ENCODE peak calls at places on chromosomes 3 and 15, in seven cellular contexts. H, C, K, M, B, N and T are unnamed samples.

GRCh38 chr3:72177075-72178050 is 392.4 kb upstream of the PROK2 start:
- DNase-seq in H (no peak), C (no peak), K (peak), M (peak), B (peak), N (peak), T (no peak)

GRCh38 chr3:155744091-155744625 is 713 bp downstream of the PLCH1 start:
- DNase-seq in H (no peak), C (peak), K (peak), M (peak), B (peak), N (peak), T (no peak)

GRCh38 chr3:43217633-43218032 is 68.7 kb upstream of the SNRK start:
- DNase-seq in H (no peak), C (no peak), K (no peak), M (peak), B (no peak), N (no peak), T (no peak)

GRCh38 chr3:56855856-56856538 is 54.2 kb upstream of the ARHGEF3 start:
- DNase-seq in H (no peak), C (peak), K (peak), M (peak), B (peak), N (peak), T (no peak)

GRCh38 chr15:100707229-100707628 is 104.8 kb downstream of the ASB7 start:
- DNase-seq in H (no peak), C (no peak), K (no peak), M (no peak), B (no peak), N (no peak), T (no peak)

GRCh38 chr3:170164720-170165119 is 16.8 kb downstream of the PHC3 start:
- DNase-seq in H (no peak), C (no peak), K (no peak), M (no peak), B (no peak), N (no peak), T (no peak)

GRCh38 chr3:187737401-187738088 is 7.7 kb downstream of the BCL6 start:
- DNase-seq in H (no peak), C (peak), K (no peak), M (peak), B (no peak), N (no peak), T (no peak)

GRCh38 chr3:110254591-110254990 is 817.0 kb upstream of the NECTIN3 start:
- DNase-seq in H (no peak), C (no peak), K (no peak), M (no peak), B (no peak), N (no peak), T (no peak)

GRCh38 chr3:141422961-141423582 is 54.8 kb downstream of the ZBTB38 start:
- DNase-seq in H (no peak), C (no peak), K (no peak), M (no peak), B (no peak), N (no peak), T (no peak)

GRCh38 chr3:196991581-196992460 is 23.2 kb upstream of the PIGZ start:
- DNase-seq in H (no peak), C (no peak), K (no peak), M (no peak), B (no peak), N (peak), T (no peak)

GRCh38 chr3:136671921-136672320 is 80.3 kb downstream of the STAG1 start:
- DNase-seq in H (peak), C (no peak), K (no peak), M (peak), B (no peak), N (no peak), T (no peak)

GRCh38 chr15:57387644-57388076 is 11.4 kb downstream of the CGNL1 start:
- DNase-seq in H (no peak), C (no peak), K (no peak), M (no peak), B (no peak), N (no peak), T (no peak)

GRCh38 chr3:151726016-151726415 is 7.7 kb upstream of the AADACL2 start:
- DNase-seq in H (no peak), C (no peak), K (no peak), M (peak), B (no peak), N (no peak), T (no peak)

GRCh38 chr3:191740712-191741111 is 279.7 kb downstream of the PYDC2 start:
- DNase-seq in H (no peak), C (no peak), K (no peak), M (no peak), B (no peak), N (no peak), T (no peak)

GRCh38 chr3:184679056-184679502 is 32.8 kb downstream of the MAGEF1 start:
- DNase-seq in H (no peak), C (no peak), K (no peak), M (no peak), B (no peak), N (no peak), T (no peak)

GRCh38 chr3:146218880-146219866 is 31.7 kb downstream of the PLSCR4 start:
- DNase-seq in H (peak), C (peak), K (peak), M (peak), B (peak), N (peak), T (no peak)

GRCh38 chr3:144524531-144524930 is 552.9 kb downstream of the DIPK2A start:
- DNase-seq in H (no peak), C (no peak), K (no peak), M (no peak), B (no peak), N (no peak), T (no peak)

GRCh38 chr15:49314729-49315128 is 108.3 kb upstream of the FGF7 start:
- DNase-seq in H (no peak), C (no peak), K (no peak), M (no peak), B (no peak), N (peak), T (no peak)

GRCh38 chr3:14460342-14461005 is 58.1 kb downstream of the SLC6A6 start:
- DNase-seq in H (no peak), C (no peak), K (no peak), M (peak), B (no peak), N (peak), T (peak)

GRCh38 chr3:12002912-12003311 is 1.3 kb upstream of the SYN2 start:
- DNase-seq in H (no peak), C (no peak), K (no peak), M (no peak), B (no peak), N (no peak), T (no peak)

GRCh38 chr3:131072099-131072559 is 45.5 kb downstream of the NEK11 start:
- DNase-seq in H (peak), C (no peak), K (no peak), M (peak), B (no peak), N (no peak), T (no peak)

GRCh38 chr3:55180936-55181535 is 253.2 kb upstream of the LRTM1 start:
- DNase-seq in H (no peak), C (no peak), K (peak), M (peak), B (no peak), N (peak), T (no peak)

GRCh38 chr15:64633332-64633731 is 142.1 kb downstream of the RBPMS2 start:
- DNase-seq in H (no peak), C (no peak), K (no peak), M (no peak), B (no peak), N (no peak), T (no peak)

GRCh38 chr3:71530903-71531535 is 52.5 kb downstream of the FOXP1 start:
- DNase-seq in H (no peak), C (no peak), K (no peak), M (no peak), B (no peak), N (no peak), T (no peak)

GRCh38 chr3:32897202-32897601 is 54.2 kb upstream of the CCR4 start:
- DNase-seq in H (no peak), C (no peak), K (no peak), M (no peak), B (no peak), N (no peak), T (no peak)

GRCh38 chr15:61339526-61339925 is 110.4 kb upstream of the RORA start:
- DNase-seq in H (no peak), C (no peak), K (no peak), M (no peak), B (no peak), N (no peak), T (no peak)

GRCh38 chr15:28033443-28033842 is 65.7 kb downstream of the OCA2 start:
- DNase-seq in H (no peak), C (no peak), K (no peak), M (no peak), B (no peak), N (no peak), T (no peak)

GRCh38 chr15:67981118-67981685 is 72.9 kb upstream of the PIAS1 start:
- DNase-seq in H (no peak), C (no peak), K (no peak), M (no peak), B (no peak), N (no peak), T (no peak)

GRCh38 chr3:66227917-66228316 is 7.1 kb downstream of the SLC25A26 start:
- DNase-seq in H (no peak), C (no peak), K (no peak), M (no peak), B (no peak), N (no peak), T (no peak)

GRCh38 chr15:52466716-52467115 is 62.0 kb downstream of the MYO5A start:
- DNase-seq in H (no peak), C (no peak), K (no peak), M (no peak), B (no peak), N (no peak), T (no peak)

GRCh38 chr3:195221876-195222617 is 48.9 kb downstream of the XXYLT1 start:
- DNase-seq in H (no peak), C (peak), K (no peak), M (no peak), B (no peak), N (no peak), T (no peak)

GRCh38 chr15:96264801-96265515 is 65.5 kb upstream of the NR2F2 start:
- DNase-seq in H (no peak), C (no peak), K (no peak), M (peak), B (no peak), N (no peak), T (no peak)

GRCh38 chr3:71543371-71544016 is 40.0 kb downstream of the FOXP1 start:
- DNase-seq in H (no peak), C (no peak), K (no peak), M (no peak), B (no peak), N (peak), T (no peak)